ENCODE peak calls at places on chromosomes 3 and 15, in five cellular contexts. Z is activated naive CD4-positive, alpha-beta T cell treated with Interleukin-2 at 50 U/mL for 16 hours; P is stimulated activated CD8-positive, alpha-beta memory T cell treated with anti-CD3 and anti-CD28 coated beads, Interleukin-15, amount 100 ng/mL, for 1 hour; W is ELF-1; K is HTR-8/SVneo. D is an unnamed sample.

GRCh38 chr3:38361496-38361895 is 14.9 kb downstream of the XYLB start:
- DNase-seq in P (no peak), Z (no peak), K (no peak), W (no peak), D (no peak)

GRCh38 chr15:97504031-97504430 is 456.5 kb upstream of the ARRDC4 start:
- DNase-seq in P (no peak), K (peak), W (no peak), Z (no peak), D (no peak)

GRCh38 chr3:185824051-185824466 is 783 bp downstream of the IGF2BP2 start:
- DNase-seq in W (no peak), P (no peak), Z (peak), K (no peak), D (no peak)

GRCh38 chr3:194577985-194578905 is 55.0 kb downstream of the TMEM44 start:
- DNase-seq in P (no peak), K (peak), W (peak), Z (peak), D (peak)

GRCh38 chr3:188497021-188497420 is 343.1 kb downstream of the LPP start:
- DNase-seq in K (no peak), P (no peak), W (no peak), Z (no peak), D (no peak)

GRCh38 chr3:41961061-41961749 is 698 bp downstream of the ULK4 start:
- DNase-seq in W (peak), K (peak), P (peak), Z (peak), D (peak)

GRCh38 chr3:46853441-46854410 is 9.5 kb downstream of the MYL3 start:
- DNase-seq in K (no peak), W (no peak), Z (no peak), P (no peak), D (peak)

GRCh38 chr15:99566157-99566900 is 545 bp downstream of the MEF2A start:
- DNase-seq in K (peak), P (no peak), Z (no peak), W (peak), D (peak)

GRCh38 chr15:92158426-92158825 is 235.3 kb upstream of the ST8SIA2 start:
- DNase-seq in K (no peak), Z (peak), W (peak), P (peak), D (peak)

GRCh38 chr3:124846189-124846588 is 41.0 kb downstream of the ITGB5 start:
- DNase-seq in Z (no peak), P (no peak), K (no peak), W (no peak), D (no peak)

GRCh38 chr3:169289303-169289702 is 374.2 kb downstream of the MECOM start:
- DNase-seq in Z (no peak), K (no peak), P (no peak), W (no peak), D (no peak)

GRCh38 chr3:114128231-114128630 is 50.6 kb downstream of the DRD3 start:
- DNase-seq in W (no peak), Z (no peak), K (no peak), P (no peak), D (no peak)

D was measured in activated effector memory CD4-positive, alpha-beta T cell treated with anti-CD3 and anti-CD28 coated beads, Interleukin-2, amount 50 U/mL, for 16 hours.